ENCODE peak calls at places on chromosome 2, in nine cellular contexts. One of them, this sample, is unnamed.

GRCh38 chr2:184206045-184206444 is 392.3 kb upstream of the ZNF804A start:
- DNase-seq in H4: no peak
- DNase-seq in T-helper 17 cell: no peak
- DNase-seq in T-cell: no peak
- DNase-seq in activated T-cell treated with anti-CD3 and anti-CD28 coated beads, Interleukin-2, amount 50 U/mL, for 1 hour: no peak
- DNase-seq in stimulated activated naive CD8-positive, alpha-beta T cell treated with anti-CD3 and anti-CD28 coated beads, Interleukin-15, amount 100 ng/mL, for 72 hours: no peak
- DNase-seq in frontal cortex: no peak
- DNase-seq in dermis blood vessel endothelial cell: no peak
- DNase-seq in GM13977: no peak
- DNase-seq in this sample: no peak

GRCh38 chr2:119354860-119355259 is 11.8 kb downstream of the C2orf76 start:
- DNase-seq in H4: no peak
- DNase-seq in T-helper 17 cell: no peak
- DNase-seq in T-cell: no peak
- DNase-seq in activated T-cell treated with anti-CD3 and anti-CD28 coated beads, Interleukin-2, amount 50 U/mL, for 1 hour: no peak
- DNase-seq in stimulated activated naive CD8-positive, alpha-beta T cell treated with anti-CD3 and anti-CD28 coated beads, Interleukin-15, amount 100 ng/mL, for 72 hours: no peak
- DNase-seq in frontal cortex: no peak
- DNase-seq in dermis blood vessel endothelial cell: no peak
- DNase-seq in GM13977: no peak
- DNase-seq in this sample: no peak

GRCh38 chr2:113602869-113603466 is 24.1 kb upstream of the RABL2A start:
- DNase-seq in H4: peak
- DNase-seq in T-helper 17 cell: no peak
- DNase-seq in T-cell: no peak
- DNase-seq in activated T-cell treated with anti-CD3 and anti-CD28 coated beads, Interleukin-2, amount 50 U/mL, for 1 hour: no peak
- DNase-seq in stimulated activated naive CD8-positive, alpha-beta T cell treated with anti-CD3 and anti-CD28 coated beads, Interleukin-15, amount 100 ng/mL, for 72 hours: no peak
- DNase-seq in frontal cortex: no peak
- DNase-seq in dermis blood vessel endothelial cell: no peak
- DNase-seq in GM13977: peak
- DNase-seq in this sample: no peak

GRCh38 chr2:13009027-13009426 is 292.3 kb downstream of the TRIB2 start:
- DNase-seq in H4: no peak
- DNase-seq in T-helper 17 cell: no peak
- DNase-seq in T-cell: no peak
- DNase-seq in activated T-cell treated with anti-CD3 and anti-CD28 coated beads, Interleukin-2, amount 50 U/mL, for 1 hour: no peak
- DNase-seq in stimulated activated naive CD8-positive, alpha-beta T cell treated with anti-CD3 and anti-CD28 coated beads, Interleukin-15, amount 100 ng/mL, for 72 hours: no peak
- DNase-seq in frontal cortex: no peak
- DNase-seq in dermis blood vessel endothelial cell: no peak
- DNase-seq in GM13977: no peak
- DNase-seq in this sample: no peak

GRCh38 chr2:216447293-216447692 is 35.0 kb downstream of the SMARCAL1 start:
- DNase-seq in H4: no peak
- DNase-seq in T-helper 17 cell: no peak
- DNase-seq in T-cell: no peak
- DNase-seq in activated T-cell treated with anti-CD3 and anti-CD28 coated beads, Interleukin-2, amount 50 U/mL, for 1 hour: no peak
- DNase-seq in stimulated activated naive CD8-positive, alpha-beta T cell treated with anti-CD3 and anti-CD28 coated beads, Interleukin-15, amount 100 ng/mL, for 72 hours: no peak
- DNase-seq in frontal cortex: no peak
- DNase-seq in dermis blood vessel endothelial cell: no peak
- DNase-seq in GM13977: no peak
- DNase-seq in this sample: no peak

GRCh38 chr2:31219131-31219969 is 2.0 kb upstream of the CAPN14 start:
- DNase-seq in H4: no peak
- DNase-seq in T-helper 17 cell: no peak
- DNase-seq in T-cell: no peak
- DNase-seq in activated T-cell treated with anti-CD3 and anti-CD28 coated beads, Interleukin-2, amount 50 U/mL, for 1 hour: no peak
- DNase-seq in stimulated activated naive CD8-positive, alpha-beta T cell treated with anti-CD3 and anti-CD28 coated beads, Interleukin-15, amount 100 ng/mL, for 72 hours: no peak
- DNase-seq in frontal cortex: no peak
- DNase-seq in dermis blood vessel endothelial cell: no peak
- DNase-seq in GM13977: peak
- DNase-seq in this sample: peak

GRCh38 chr2:9228088-9228751 is 21.6 kb downstream of the ASAP2 start:
- DNase-seq in H4: no peak
- DNase-seq in T-helper 17 cell: no peak
- DNase-seq in T-cell: no peak
- DNase-seq in activated T-cell treated with anti-CD3 and anti-CD28 coated beads, Interleukin-2, amount 50 U/mL, for 1 hour: no peak
- DNase-seq in stimulated activated naive CD8-positive, alpha-beta T cell treated with anti-CD3 and anti-CD28 coated beads, Interleukin-15, amount 100 ng/mL, for 72 hours: no peak
- DNase-seq in frontal cortex: no peak
- DNase-seq in dermis blood vessel endothelial cell: peak
- DNase-seq in GM13977: no peak
- DNase-seq in this sample: no peak

GRCh38 chr2:1627628-1628371 is 116.5 kb downstream of the PXDN start:
- DNase-seq in H4: no peak
- DNase-seq in T-helper 17 cell: no peak
- DNase-seq in T-cell: no peak
- DNase-seq in activated T-cell treated with anti-CD3 and anti-CD28 coated beads, Interleukin-2, amount 50 U/mL, for 1 hour: no peak
- DNase-seq in stimulated activated naive CD8-positive, alpha-beta T cell treated with anti-CD3 and anti-CD28 coated beads, Interleukin-15, amount 100 ng/mL, for 72 hours: no peak
- DNase-seq in frontal cortex: no peak
- DNase-seq in dermis blood vessel endothelial cell: no peak
- DNase-seq in GM13977: no peak
- DNase-seq in this sample: no peak

GRCh38 chr2:37782721-37783438 is 111.4 kb upstream of the CDC42EP3 start:
- DNase-seq in H4: peak
- DNase-seq in T-helper 17 cell: no peak
- DNase-seq in T-cell: no peak
- DNase-seq in activated T-cell treated with anti-CD3 and anti-CD28 coated beads, Interleukin-2, amount 50 U/mL, for 1 hour: no peak
- DNase-seq in stimulated activated naive CD8-positive, alpha-beta T cell treated with anti-CD3 and anti-CD28 coated beads, Interleukin-15, amount 100 ng/mL, for 72 hours: no peak
- DNase-seq in frontal cortex: no peak
- DNase-seq in dermis blood vessel endothelial cell: no peak
- DNase-seq in GM13977: no peak
- DNase-seq in this sample: no peak

GRCh38 chr2:221337957-221338685 is 234.0 kb downstream of the EPHA4 start:
- DNase-seq in H4: no peak
- DNase-seq in T-helper 17 cell: no peak
- DNase-seq in T-cell: no peak
- DNase-seq in activated T-cell treated with anti-CD3 and anti-CD28 coated beads, Interleukin-2, amount 50 U/mL, for 1 hour: no peak
- DNase-seq in stimulated activated naive CD8-positive, alpha-beta T cell treated with anti-CD3 and anti-CD28 coated beads, Interleukin-15, amount 100 ng/mL, for 72 hours: no peak
- DNase-seq in frontal cortex: no peak
- DNase-seq in dermis blood vessel endothelial cell: no peak
- DNase-seq in GM13977: no peak
- DNase-seq in this sample: no peak

GRCh38 chr2:8229546-8229986 is 452.3 kb upstream of the ID2 start:
- DNase-seq in H4: peak
- DNase-seq in T-helper 17 cell: no peak
- DNase-seq in T-cell: no peak
- DNase-seq in activated T-cell treated with anti-CD3 and anti-CD28 coated beads, Interleukin-2, amount 50 U/mL, for 1 hour: peak
- DNase-seq in stimulated activated naive CD8-positive, alpha-beta T cell treated with anti-CD3 and anti-CD28 coated beads, Interleukin-15, amount 100 ng/mL, for 72 hours: peak
- DNase-seq in frontal cortex: no peak
- DNase-seq in dermis blood vessel endothelial cell: no peak
- DNase-seq in GM13977: peak
- DNase-seq in this sample: peak

GRCh38 chr2:47724221-47724981 is 58.5 kb upstream of the MSH6 start:
- DNase-seq in H4: no peak
- DNase-seq in T-helper 17 cell: no peak
- DNase-seq in T-cell: no peak
- DNase-seq in activated T-cell treated with anti-CD3 and anti-CD28 coated beads, Interleukin-2, amount 50 U/mL, for 1 hour: no peak
- DNase-seq in stimulated activated naive CD8-positive, alpha-beta T cell treated with anti-CD3 and anti-CD28 coated beads, Interleukin-15, amount 100 ng/mL, for 72 hours: no peak
- DNase-seq in frontal cortex: no peak
- DNase-seq in dermis blood vessel endothelial cell: no peak
- DNase-seq in GM13977: peak
- DNase-seq in this sample: no peak

GRCh38 chr2:242056026-242056425 is 186.5 kb downstream of the RTP5 start:
- DNase-seq in H4: no peak
- DNase-seq in T-helper 17 cell: no peak
- DNase-seq in T-cell: no peak
- DNase-seq in activated T-cell treated with anti-CD3 and anti-CD28 coated beads, Interleukin-2, amount 50 U/mL, for 1 hour: no peak
- DNase-seq in stimulated activated naive CD8-positive, alpha-beta T cell treated with anti-CD3 and anti-CD28 coated beads, Interleukin-15, amount 100 ng/mL, for 72 hours: no peak
- DNase-seq in frontal cortex: no peak
- DNase-seq in dermis blood vessel endothelial cell: no peak
- DNase-seq in GM13977: no peak
- DNase-seq in this sample: no peak

GRCh38 chr2:157055660-157056199 is 201.8 kb upstream of the GALNT5 start:
- DNase-seq in H4: peak
- DNase-seq in T-helper 17 cell: no peak
- DNase-seq in T-cell: no peak
- DNase-seq in activated T-cell treated with anti-CD3 and anti-CD28 coated beads, Interleukin-2, amount 50 U/mL, for 1 hour: no peak
- DNase-seq in stimulated activated naive CD8-positive, alpha-beta T cell treated with anti-CD3 and anti-CD28 coated beads, Interleukin-15, amount 100 ng/mL, for 72 hours: no peak
- DNase-seq in frontal cortex: no peak
- DNase-seq in dermis blood vessel endothelial cell: peak
- DNase-seq in GM13977: no peak
- DNase-seq in this sample: no peak

GRCh38 chr2:192035731-192036442 is 158.8 kb downstream of the TMEFF2 start:
- DNase-seq in H4: peak
- DNase-seq in T-helper 17 cell: no peak
- DNase-seq in T-cell: no peak
- DNase-seq in activated T-cell treated with anti-CD3 and anti-CD28 coated beads, Interleukin-2, amount 50 U/mL, for 1 hour: no peak
- DNase-seq in stimulated activated naive CD8-positive, alpha-beta T cell treated with anti-CD3 and anti-CD28 coated beads, Interleukin-15, amount 100 ng/mL, for 72 hours: no peak
- DNase-seq in frontal cortex: no peak
- DNase-seq in dermis blood vessel endothelial cell: no peak
- DNase-seq in GM13977: no peak
- DNase-seq in this sample: no peak

GRCh38 chr2:83221258-83221657 is 1237.8 kb downstream of the SUCLG1 start:
- DNase-seq in H4: no peak
- DNase-seq in T-helper 17 cell: no peak
- DNase-seq in T-cell: no peak
- DNase-seq in activated T-cell treated with anti-CD3 and anti-CD28 coated beads, Interleukin-2, amount 50 U/mL, for 1 hour: no peak
- DNase-seq in stimulated activated naive CD8-positive, alpha-beta T cell treated with anti-CD3 and anti-CD28 coated beads, Interleukin-15, amount 100 ng/mL, for 72 hours: no peak
- DNase-seq in frontal cortex: no peak
- DNase-seq in dermis blood vessel endothelial cell: no peak
- DNase-seq in GM13977: no peak
- DNase-seq in this sample: no peak

GRCh38 chr2:85551698-85552678 is 9.3 kb downstream of the GGCX start:
- DNase-seq in H4: peak
- DNase-seq in T-helper 17 cell: peak
- DNase-seq in T-cell: peak
- DNase-seq in activated T-cell treated with anti-CD3 and anti-CD28 coated beads, Interleukin-2, amount 50 U/mL, for 1 hour: peak
- DNase-seq in stimulated activated naive CD8-positive, alpha-beta T cell treated with anti-CD3 and anti-CD28 coated beads, Interleukin-15, amount 100 ng/mL, for 72 hours: peak
- DNase-seq in frontal cortex: peak
- DNase-seq in dermis blood vessel endothelial cell: peak
- DNase-seq in GM13977: peak
- DNase-seq in this sample: peak

GRCh38 chr2:112579280-112579679 is 5.1 kb upstream of the CHCHD5 start:
- DNase-seq in H4: peak
- DNase-seq in T-helper 17 cell: no peak
- DNase-seq in T-cell: no peak
- DNase-seq in activated T-cell treated with anti-CD3 and anti-CD28 coated beads, Interleukin-2, amount 50 U/mL, for 1 hour: no peak
- DNase-seq in stimulated activated naive CD8-positive, alpha-beta T cell treated with anti-CD3 and anti-CD28 coated beads, Interleukin-15, amount 100 ng/mL, for 72 hours: no peak
- DNase-seq in frontal cortex: no peak
- DNase-seq in dermis blood vessel endothelial cell: peak
- DNase-seq in GM13977: no peak
- DNase-seq in this sample: no peak

GRCh38 chr2:130156624-130157004 is 11.7 kb upstream of the CCDC74B start:
- DNase-seq in H4: no peak
- DNase-seq in T-helper 17 cell: no peak
- DNase-seq in T-cell: no peak
- DNase-seq in activated T-cell treated with anti-CD3 and anti-CD28 coated beads, Interleukin-2, amount 50 U/mL, for 1 hour: no peak
- DNase-seq in stimulated activated naive CD8-positive, alpha-beta T cell treated with anti-CD3 and anti-CD28 coated beads, Interleukin-15, amount 100 ng/mL, for 72 hours: no peak
- DNase-seq in frontal cortex: no peak
- DNase-seq in dermis blood vessel endothelial cell: no peak
- DNase-seq in GM13977: no peak
- DNase-seq in this sample: no peak

GRCh38 chr2:218229239-218229638 is 12.2 kb downstream of the ARPC2 start:
- DNase-seq in H4: peak
- DNase-seq in T-helper 17 cell: no peak
- DNase-seq in T-cell: no peak
- DNase-seq in activated T-cell treated with anti-CD3 and anti-CD28 coated beads, Interleukin-2, amount 50 U/mL, for 1 hour: no peak
- DNase-seq in stimulated activated naive CD8-positive, alpha-beta T cell treated with anti-CD3 and anti-CD28 coated beads, Interleukin-15, amount 100 ng/mL, for 72 hours: peak
- DNase-seq in frontal cortex: no peak
- DNase-seq in dermis blood vessel endothelial cell: peak
- DNase-seq in GM13977: peak
- DNase-seq in this sample: no peak

GRCh38 chr2:240513544-240514287 is 44.1 kb downstream of the ANKMY1 start:
- DNase-seq in H4: peak
- DNase-seq in T-helper 17 cell: peak
- DNase-seq in T-cell: peak
- DNase-seq in activated T-cell treated with anti-CD3 and anti-CD28 coated beads, Interleukin-2, amount 50 U/mL, for 1 hour: peak
- DNase-seq in stimulated activated naive CD8-positive, alpha-beta T cell treated with anti-CD3 and anti-CD28 coated beads, Interleukin-15, amount 100 ng/mL, for 72 hours: peak
- DNase-seq in frontal cortex: peak
- DNase-seq in dermis blood vessel endothelial cell: peak
- DNase-seq in GM13977: peak
- DNase-seq in this sample: peak

GRCh38 chr2:171880774-171881173 is 13.3 kb downstream of the SLC25A12 start:
- DNase-seq in H4: no peak
- DNase-seq in T-helper 17 cell: no peak
- DNase-seq in T-cell: no peak
- DNase-seq in activated T-cell treated with anti-CD3 and anti-CD28 coated beads, Interleukin-2, amount 50 U/mL, for 1 hour: no peak
- DNase-seq in stimulated activated naive CD8-positive, alpha-beta T cell treated with anti-CD3 and anti-CD28 coated beads, Interleukin-15, amount 100 ng/mL, for 72 hours: no peak
- DNase-seq in frontal cortex: no peak
- DNase-seq in dermis blood vessel endothelial cell: no peak
- DNase-seq in GM13977: no peak
- DNase-seq in this sample: no peak

GRCh38 chr2:109611467-109612095 is 2.2 kb downstream of the SEPTIN10 start:
- DNase-seq in H4: peak
- DNase-seq in T-helper 17 cell: no peak
- DNase-seq in T-cell: no peak
- DNase-seq in activated T-cell treated with anti-CD3 and anti-CD28 coated beads, Interleukin-2, amount 50 U/mL, for 1 hour: no peak
- DNase-seq in stimulated activated naive CD8-positive, alpha-beta T cell treated with anti-CD3 and anti-CD28 coated beads, Interleukin-15, amount 100 ng/mL, for 72 hours: no peak
- DNase-seq in frontal cortex: no peak
- DNase-seq in dermis blood vessel endothelial cell: peak
- DNase-seq in GM13977: no peak
- DNase-seq in this sample: no peak

GRCh38 chr2:85529809-85530208 is 9.2 kb upstream of the MAT2A start:
- DNase-seq in H4: no peak
- DNase-seq in T-helper 17 cell: no peak
- DNase-seq in T-cell: no peak
- DNase-seq in activated T-cell treated with anti-CD3 and anti-CD28 coated beads, Interleukin-2, amount 50 U/mL, for 1 hour: no peak
- DNase-seq in stimulated activated naive CD8-positive, alpha-beta T cell treated with anti-CD3 and anti-CD28 coated beads, Interleukin-15, amount 100 ng/mL, for 72 hours: no peak
- DNase-seq in frontal cortex: no peak
- DNase-seq in dermis blood vessel endothelial cell: no peak
- DNase-seq in GM13977: no peak
- DNase-seq in this sample: no peak

GRCh38 chr2:152400607-152401214 is 65.7 kb downstream of the FMNL2 start:
- DNase-seq in H4: no peak
- DNase-seq in T-helper 17 cell: no peak
- DNase-seq in T-cell: no peak
- DNase-seq in activated T-cell treated with anti-CD3 and anti-CD28 coated beads, Interleukin-2, amount 50 U/mL, for 1 hour: no peak
- DNase-seq in stimulated activated naive CD8-positive, alpha-beta T cell treated with anti-CD3 and anti-CD28 coated beads, Interleukin-15, amount 100 ng/mL, for 72 hours: no peak
- DNase-seq in frontal cortex: no peak
- DNase-seq in dermis blood vessel endothelial cell: no peak
- DNase-seq in GM13977: no peak
- DNase-seq in this sample: no peak

GRCh38 chr2:224008702-224009261 is 30.3 kb downstream of the SERPINE2 start:
- DNase-seq in H4: no peak
- DNase-seq in T-helper 17 cell: no peak
- DNase-seq in T-cell: no peak
- DNase-seq in activated T-cell treated with anti-CD3 and anti-CD28 coated beads, Interleukin-2, amount 50 U/mL, for 1 hour: no peak
- DNase-seq in stimulated activated naive CD8-positive, alpha-beta T cell treated with anti-CD3 and anti-CD28 coated beads, Interleukin-15, amount 100 ng/mL, for 72 hours: no peak
- DNase-seq in frontal cortex: no peak
- DNase-seq in dermis blood vessel endothelial cell: no peak
- DNase-seq in GM13977: no peak
- DNase-seq in this sample: no peak

GRCh38 chr2:12970861-12971260 is 254.1 kb downstream of the TRIB2 start:
- DNase-seq in H4: peak
- DNase-seq in T-helper 17 cell: no peak
- DNase-seq in T-cell: no peak
- DNase-seq in activated T-cell treated with anti-CD3 and anti-CD28 coated beads, Interleukin-2, amount 50 U/mL, for 1 hour: no peak
- DNase-seq in stimulated activated naive CD8-positive, alpha-beta T cell treated with anti-CD3 and anti-CD28 coated beads, Interleukin-15, amount 100 ng/mL, for 72 hours: no peak
- DNase-seq in frontal cortex: no peak
- DNase-seq in dermis blood vessel endothelial cell: peak
- DNase-seq in GM13977: no peak
- DNase-seq in this sample: no peak

GRCh38 chr2:207813942-207814341 is 44.2 kb upstream of the FZD5 start:
- DNase-seq in H4: no peak
- DNase-seq in T-helper 17 cell: no peak
- DNase-seq in T-cell: no peak
- DNase-seq in activated T-cell treated with anti-CD3 and anti-CD28 coated beads, Interleukin-2, amount 50 U/mL, for 1 hour: no peak
- DNase-seq in stimulated activated naive CD8-positive, alpha-beta T cell treated with anti-CD3 and anti-CD28 coated beads, Interleukin-15, amount 100 ng/mL, for 72 hours: no peak
- DNase-seq in frontal cortex: no peak
- DNase-seq in dermis blood vessel endothelial cell: no peak
- DNase-seq in GM13977: no peak
- DNase-seq in this sample: no peak

GRCh38 chr2:239642406-239643004 is 241.7 kb upstream of the HDAC4 start:
- DNase-seq in H4: no peak
- DNase-seq in T-helper 17 cell: no peak
- DNase-seq in T-cell: no peak
- DNase-seq in activated T-cell treated with anti-CD3 and anti-CD28 coated beads, Interleukin-2, amount 50 U/mL, for 1 hour: no peak
- DNase-seq in stimulated activated naive CD8-positive, alpha-beta T cell treated with anti-CD3 and anti-CD28 coated beads, Interleukin-15, amount 100 ng/mL, for 72 hours: no peak
- DNase-seq in frontal cortex: no peak
- DNase-seq in dermis blood vessel endothelial cell: no peak
- DNase-seq in GM13977: no peak
- DNase-seq in this sample: no peak

GRCh38 chr2:175612280-175612679 is 389.8 kb downstream of the LNPK start:
- DNase-seq in H4: peak
- DNase-seq in T-helper 17 cell: no peak
- DNase-seq in T-cell: no peak
- DNase-seq in activated T-cell treated with anti-CD3 and anti-CD28 coated beads, Interleukin-2, amount 50 U/mL, for 1 hour: no peak
- DNase-seq in stimulated activated naive CD8-positive, alpha-beta T cell treated with anti-CD3 and anti-CD28 coated beads, Interleukin-15, amount 100 ng/mL, for 72 hours: no peak
- DNase-seq in frontal cortex: no peak
- DNase-seq in dermis blood vessel endothelial cell: no peak
- DNase-seq in GM13977: no peak
- DNase-seq in this sample: no peak

GRCh38 chr2:63819765-63820717 is 21.7 kb upstream of the UGP2 start:
- DNase-seq in H4: no peak
- DNase-seq in T-helper 17 cell: no peak
- DNase-seq in T-cell: no peak
- DNase-seq in activated T-cell treated with anti-CD3 and anti-CD28 coated beads, Interleukin-2, amount 50 U/mL, for 1 hour: no peak
- DNase-seq in stimulated activated naive CD8-positive, alpha-beta T cell treated with anti-CD3 and anti-CD28 coated beads, Interleukin-15, amount 100 ng/mL, for 72 hours: no peak
- DNase-seq in frontal cortex: no peak
- DNase-seq in dermis blood vessel endothelial cell: no peak
- DNase-seq in GM13977: no peak
- DNase-seq in this sample: no peak